ENCODE peak calls at places on chromosomes 13 and 19, in four cellular contexts. One of them, this sample, is unnamed. For H3K4me1, the result is how much of the 10 kb centered on the place peaks cover.

GRCh38 chr19:14411161-14411560 is 8.0 kb downstream of the DDX39A start:
- DNase-seq in SK-N-SH: no peak
- DNase-seq in uterus: no peak
- DNase-seq in upper lobe of right lung: no peak
- DNase-seq in this sample: no peak

GRCh38 chr13:24220086-24220703 is 59.7 kb downstream of the SPATA13 start:
- DNase-seq in SK-N-SH: peak
- DNase-seq in uterus: no peak
- DNase-seq in upper lobe of right lung: no peak
- DNase-seq in this sample: no peak

GRCh38 chr19:44604241-44604640 is 9.1 kb upstream of the IGSF23 start:
- DNase-seq in SK-N-SH: no peak
- DNase-seq in uterus: no peak
- DNase-seq in upper lobe of right lung: no peak
- DNase-seq in this sample: no peak

GRCh38 chr13:85729296-85729695 is 69.9 kb downstream of the SLITRK6 start:
- DNase-seq in SK-N-SH: no peak
- DNase-seq in uterus: no peak
- DNase-seq in upper lobe of right lung: no peak
- DNase-seq in this sample: no peak

GRCh38 chr13:46728777-46729176 is 68.2 kb downstream of the ESD start:
- DNase-seq in SK-N-SH: no peak
- DNase-seq in uterus: no peak
- DNase-seq in upper lobe of right lung: no peak
- DNase-seq in this sample: no peak

GRCh38 chr19:29194658-29195057 is 18.3 kb downstream of the UQCRFS1 start:
- DNase-seq in SK-N-SH: no peak
- DNase-seq in uterus: no peak
- DNase-seq in upper lobe of right lung: no peak
- DNase-seq in this sample: no peak

GRCh38 chr19:2478756-2479555 is 3.0 kb downstream of the GADD45B start:
- DNase-seq in SK-N-SH: no peak
- DNase-seq in uterus: peak
- DNase-seq in upper lobe of right lung: peak
- DNase-seq in this sample: peak

GRCh38 chr13:108915634-108916497 is 286.5 kb downstream of the MYO16 start:
- DNase-seq in SK-N-SH: no peak
- DNase-seq in uterus: peak
- DNase-seq in upper lobe of right lung: peak
- DNase-seq in this sample: peak

GRCh38 chr13:64937302-64937701 is 2292.8 kb downstream of the PCDH9 start:
- DNase-seq in SK-N-SH: no peak
- DNase-seq in uterus: no peak
- DNase-seq in upper lobe of right lung: no peak
- DNase-seq in this sample: no peak

GRCh38 chr19:12034610-12035009 is 869 bp downstream of the ZNF433 start:
- DNase-seq in SK-N-SH: peak
- DNase-seq in uterus: no peak
- DNase-seq in upper lobe of right lung: no peak
- DNase-seq in this sample: no peak

GRCh38 chr19:2145831-2146241 is 5.5 kb downstream of the AP3D1 start:
- DNase-seq in SK-N-SH: no peak
- DNase-seq in uterus: no peak
- DNase-seq in upper lobe of right lung: no peak
- DNase-seq in this sample: no peak

DNA sequence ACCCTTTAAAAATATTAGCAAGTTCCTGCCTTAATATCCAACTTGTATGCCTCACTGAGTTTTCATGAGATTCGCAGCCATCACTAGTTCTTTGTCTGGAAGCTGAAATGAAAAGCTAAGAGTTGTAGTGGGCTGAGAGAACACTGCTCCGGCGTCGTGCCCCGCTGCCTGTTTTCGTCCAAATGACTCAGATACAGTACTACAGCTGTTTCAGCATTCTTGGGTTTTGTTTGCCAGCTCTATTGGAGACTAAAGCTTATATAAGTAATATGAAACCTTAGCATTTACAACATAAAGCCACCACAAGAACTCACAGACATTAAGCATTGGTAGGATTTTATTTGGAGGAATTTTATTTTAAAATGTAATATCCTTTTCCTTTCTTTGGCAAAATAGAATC is 299.7 kb downstream of the DLEU7 start:
- DNase-seq in SK-N-SH: no peak
- DNase-seq in uterus: no peak
- DNase-seq in upper lobe of right lung: no peak
- DNase-seq in this sample: no peak
- H3K4me3 ChIP-seq in SK-N-SH: no peak
- H3K4me3 ChIP-seq in uterus: no peak
- H3K4me3 ChIP-seq in upper lobe of right lung: no peak
- H3K4me3 ChIP-seq in this sample: no peak

GRCh38 chr19:41222240-41222639 is 3.2 kb downstream of the AXL start:
- DNase-seq in SK-N-SH: no peak
- DNase-seq in uterus: no peak
- DNase-seq in upper lobe of right lung: no peak
- DNase-seq in this sample: no peak
- H3K4me1 ChIP-seq in SK-N-SH: under half
- H3K4me1 ChIP-seq in uterus: under half
- H3K4me1 ChIP-seq in upper lobe of right lung: under half
- H3K4me1 ChIP-seq in this sample: under half

GRCh38 chr19:32405431-32406160 is at the start of gene DPY19L3:
- DNase-seq in SK-N-SH: peak
- DNase-seq in uterus: peak
- DNase-seq in upper lobe of right lung: peak
- DNase-seq in this sample: peak

GRCh38 chr19:32406161-32407003 is 812 bp downstream of the DPY19L3 start:
- DNase-seq in SK-N-SH: peak
- DNase-seq in uterus: no peak
- DNase-seq in upper lobe of right lung: no peak
- DNase-seq in this sample: no peak

GRCh38 chr19:32404939-32405430 is 585 bp upstream of the DPY19L3 start:
- DNase-seq in SK-N-SH: no peak
- DNase-seq in uterus: peak
- DNase-seq in upper lobe of right lung: peak
- DNase-seq in this sample: no peak

GRCh38 chr19:32403291-32403995 is 2.1 kb upstream of the DPY19L3 start:
- DNase-seq in SK-N-SH: no peak
- DNase-seq in uterus: no peak
- DNase-seq in upper lobe of right lung: no peak
- DNase-seq in this sample: no peak

DNA sequence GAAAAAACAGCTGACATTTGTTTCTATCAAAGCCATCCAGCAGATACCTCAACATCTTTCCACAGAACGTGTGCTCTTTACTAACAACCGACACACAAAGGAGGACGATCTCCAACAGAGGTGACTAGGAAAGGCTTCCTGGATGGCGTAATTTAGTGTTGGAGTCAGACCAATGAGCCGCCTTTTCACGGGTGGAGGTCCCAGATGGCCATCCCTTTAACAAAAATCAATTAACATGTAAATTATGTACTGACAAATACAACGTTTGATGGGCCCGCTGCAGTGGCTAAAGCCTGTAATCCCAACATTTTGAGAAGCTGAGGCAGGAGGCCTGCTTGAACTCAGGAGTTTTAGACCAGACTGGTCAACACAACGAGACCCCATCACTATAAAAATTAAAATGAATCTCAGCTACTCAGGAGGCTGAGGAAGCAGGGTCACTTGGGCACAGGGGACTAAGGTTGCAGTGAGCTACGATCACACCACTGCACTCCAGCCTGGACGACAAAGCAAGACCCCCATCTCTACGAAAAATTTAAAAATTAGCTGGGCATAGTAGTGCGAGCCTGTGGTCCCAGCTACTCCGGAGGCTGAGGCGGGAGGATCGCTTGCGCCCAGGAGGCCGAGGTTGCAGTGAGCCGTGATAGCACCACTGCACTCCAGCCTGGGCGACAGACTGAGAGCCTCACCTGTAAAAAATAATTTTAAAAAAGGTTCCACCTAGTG is 1.2 kb upstream of the DPY19L3 start:
- DNase-seq in SK-N-SH: no peak
- DNase-seq in uterus: no peak
- DNase-seq in upper lobe of right lung: no peak
- DNase-seq in this sample: peak
- H3K4me3 ChIP-seq in SK-N-SH: peak
- H3K4me3 ChIP-seq in uterus: peak
- H3K4me3 ChIP-seq in upper lobe of right lung: peak
- H3K4me3 ChIP-seq in this sample: peak

GRCh38 chr19:16378291-16378889 is 53.8 kb downstream of the KLF2 start:
- DNase-seq in SK-N-SH: no peak
- DNase-seq in uterus: no peak
- DNase-seq in upper lobe of right lung: no peak
- DNase-seq in this sample: peak
- H3K4me1 ChIP-seq in SK-N-SH: under half
- H3K4me1 ChIP-seq in uterus: under half
- H3K4me1 ChIP-seq in upper lobe of right lung: under half
- H3K4me1 ChIP-seq in this sample: half or more

DNA sequence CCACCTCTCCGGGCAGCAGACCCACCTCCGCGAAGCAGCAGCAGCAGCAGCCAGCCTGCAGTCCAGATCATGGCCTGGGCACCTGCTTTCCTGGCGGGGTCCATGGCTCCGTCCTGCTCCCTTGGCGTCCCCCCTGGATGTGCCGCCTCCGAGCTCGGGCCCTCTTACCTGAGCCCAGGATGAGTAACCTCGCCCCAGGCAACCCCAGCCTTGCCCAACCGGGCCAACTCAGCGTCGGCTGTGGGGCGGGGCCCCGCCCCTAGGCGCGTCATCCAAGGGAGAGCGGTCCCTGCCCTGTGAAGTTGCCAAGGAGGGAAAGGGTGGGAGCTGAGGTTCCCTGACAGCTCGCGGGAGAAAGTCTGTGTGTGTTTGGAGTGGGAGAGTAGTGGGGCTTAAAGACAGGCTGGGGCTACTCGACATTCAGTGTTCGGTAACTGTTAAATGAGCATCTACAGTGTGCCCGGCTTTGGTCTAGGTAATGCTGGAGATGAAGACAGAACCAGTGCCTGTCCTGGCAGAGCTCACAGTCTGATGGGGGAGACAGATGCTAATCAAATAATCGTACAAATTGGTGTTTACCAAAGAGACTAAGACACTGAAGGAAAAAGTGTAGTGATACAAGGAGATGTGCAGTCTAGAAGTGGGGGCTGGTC is at the start of gene LYPD3:
- DNase-seq in SK-N-SH: no peak
- DNase-seq in uterus: peak
- DNase-seq in upper lobe of right lung: no peak
- DNase-seq in this sample: peak
- H3K4me3 ChIP-seq in SK-N-SH: peak
- H3K4me3 ChIP-seq in uterus: peak
- H3K4me3 ChIP-seq in upper lobe of right lung: peak
- H3K4me3 ChIP-seq in this sample: peak

GRCh38 chr13:110309661-110310524 is 2.8 kb downstream of the COL4A2 start:
- DNase-seq in SK-N-SH: no peak
- DNase-seq in uterus: no peak
- DNase-seq in upper lobe of right lung: no peak
- DNase-seq in this sample: no peak
- H3K4me1 ChIP-seq in SK-N-SH: under half
- H3K4me1 ChIP-seq in uterus: under half
- H3K4me1 ChIP-seq in upper lobe of right lung: under half
- H3K4me1 ChIP-seq in this sample: under half

This sample was measured in spleen.